ENCODE peak calls at places on chromosomes 13 and 19, in ten cellular contexts. One of them, this sample, is unnamed.

GRCh38 chr19:40687525-40688016 is 2.9 kb downstream of the NUMBL start:
- DNase-seq in brain microvascular endothelial cell: peak
- DNase-seq in type B pancreatic cell: no peak
- DNase-seq in fibroblast of pulmonary artery: peak
- DNase-seq in fibroblast of the aortic adventitia: peak
- DNase-seq in psoas muscle: peak
- DNase-seq in HFF-Myc: peak
- DNase-seq in tibial nerve: peak
- DNase-seq in HFFc6: peak
- DNase-seq in kidney: peak
- DNase-seq in this sample: peak

GRCh38 chr19:21328402-21328801 is 808 bp downstream of the ZNF708 start:
- DNase-seq in brain microvascular endothelial cell: no peak
- DNase-seq in type B pancreatic cell: no peak
- DNase-seq in fibroblast of pulmonary artery: peak
- DNase-seq in fibroblast of the aortic adventitia: peak
- DNase-seq in psoas muscle: no peak
- DNase-seq in HFF-Myc: no peak
- DNase-seq in tibial nerve: no peak
- DNase-seq in HFFc6: no peak
- DNase-seq in kidney: no peak
- DNase-seq in this sample: no peak

GRCh38 chr13:95643471-95643813 is 1.1 kb downstream of the DZIP1 start:
- DNase-seq in brain microvascular endothelial cell: peak
- DNase-seq in type B pancreatic cell: no peak
- DNase-seq in fibroblast of pulmonary artery: peak
- DNase-seq in fibroblast of the aortic adventitia: peak
- DNase-seq in psoas muscle: no peak
- DNase-seq in HFF-Myc: no peak
- DNase-seq in tibial nerve: no peak
- DNase-seq in HFFc6: peak
- DNase-seq in kidney: no peak
- DNase-seq in this sample: no peak

GRCh38 chr13:37023871-37024270 is 23.3 kb downstream of the EXOSC8 start:
- DNase-seq in brain microvascular endothelial cell: peak
- DNase-seq in type B pancreatic cell: no peak
- DNase-seq in fibroblast of pulmonary artery: no peak
- DNase-seq in fibroblast of the aortic adventitia: peak
- DNase-seq in psoas muscle: no peak
- DNase-seq in HFF-Myc: no peak
- DNase-seq in tibial nerve: no peak
- DNase-seq in HFFc6: peak
- DNase-seq in kidney: no peak
- DNase-seq in this sample: no peak

GRCh38 chr13:76012091-76012721 is 376.1 kb downstream of the LMO7 start:
- DNase-seq in brain microvascular endothelial cell: peak
- DNase-seq in type B pancreatic cell: no peak
- DNase-seq in fibroblast of pulmonary artery: peak
- DNase-seq in fibroblast of the aortic adventitia: peak
- DNase-seq in psoas muscle: no peak
- DNase-seq in HFF-Myc: no peak
- DNase-seq in tibial nerve: no peak
- DNase-seq in HFFc6: peak
- DNase-seq in kidney: no peak
- DNase-seq in this sample: no peak

GRCh38 chr13:58452123-58452623 is 820.6 kb downstream of the PCDH17 start:
- DNase-seq in brain microvascular endothelial cell: no peak
- DNase-seq in type B pancreatic cell: no peak
- DNase-seq in fibroblast of pulmonary artery: peak
- DNase-seq in fibroblast of the aortic adventitia: no peak
- DNase-seq in psoas muscle: no peak
- DNase-seq in HFF-Myc: no peak
- DNase-seq in tibial nerve: no peak
- DNase-seq in HFFc6: no peak
- DNase-seq in kidney: no peak
- DNase-seq in this sample: no peak

GRCh38 chr13:40389081-40389641 is 277.3 kb downstream of the FOXO1 start:
- DNase-seq in brain microvascular endothelial cell: no peak
- DNase-seq in type B pancreatic cell: no peak
- DNase-seq in fibroblast of pulmonary artery: no peak
- DNase-seq in fibroblast of the aortic adventitia: no peak
- DNase-seq in psoas muscle: no peak
- DNase-seq in HFF-Myc: no peak
- DNase-seq in tibial nerve: no peak
- DNase-seq in HFFc6: no peak
- DNase-seq in kidney: no peak
- DNase-seq in this sample: no peak

GRCh38 chr19:41175825-41176734 is 16.9 kb upstream of the CYP2S1 start:
- DNase-seq in brain microvascular endothelial cell: peak
- DNase-seq in type B pancreatic cell: no peak
- DNase-seq in fibroblast of pulmonary artery: peak
- DNase-seq in fibroblast of the aortic adventitia: peak
- DNase-seq in psoas muscle: no peak
- DNase-seq in HFF-Myc: peak
- DNase-seq in tibial nerve: peak
- DNase-seq in HFFc6: peak
- DNase-seq in kidney: peak
- DNase-seq in this sample: peak

GRCh38 chr13:30026093-30026492 is 175.7 kb upstream of the UBL3 start:
- DNase-seq in brain microvascular endothelial cell: peak
- DNase-seq in type B pancreatic cell: no peak
- DNase-seq in fibroblast of pulmonary artery: peak
- DNase-seq in fibroblast of the aortic adventitia: peak
- DNase-seq in psoas muscle: no peak
- DNase-seq in HFF-Myc: peak
- DNase-seq in tibial nerve: no peak
- DNase-seq in HFFc6: peak
- DNase-seq in kidney: no peak
- DNase-seq in this sample: no peak

GRCh38 chr19:53552001-53552721 is 14.2 kb downstream of the ZNF331 start:
- DNase-seq in brain microvascular endothelial cell: no peak
- DNase-seq in type B pancreatic cell: no peak
- DNase-seq in fibroblast of pulmonary artery: no peak
- DNase-seq in fibroblast of the aortic adventitia: no peak
- DNase-seq in psoas muscle: no peak
- DNase-seq in HFF-Myc: no peak
- DNase-seq in tibial nerve: no peak
- DNase-seq in HFFc6: no peak
- DNase-seq in kidney: no peak
- DNase-seq in this sample: no peak

GRCh38 chr13:27053902-27054595 is 117.6 kb downstream of the USP12 start:
- DNase-seq in brain microvascular endothelial cell: peak
- DNase-seq in type B pancreatic cell: no peak
- DNase-seq in fibroblast of pulmonary artery: peak
- DNase-seq in fibroblast of the aortic adventitia: peak
- DNase-seq in psoas muscle: no peak
- DNase-seq in HFF-Myc: peak
- DNase-seq in tibial nerve: no peak
- DNase-seq in HFFc6: peak
- DNase-seq in kidney: no peak
- DNase-seq in this sample: no peak

GRCh38 chr13:42592915-42593718 is 19.2 kb downstream of the TNFSF11 start:
- DNase-seq in brain microvascular endothelial cell: no peak
- DNase-seq in type B pancreatic cell: no peak
- DNase-seq in fibroblast of pulmonary artery: no peak
- DNase-seq in fibroblast of the aortic adventitia: no peak
- DNase-seq in psoas muscle: no peak
- DNase-seq in HFF-Myc: no peak
- DNase-seq in tibial nerve: no peak
- DNase-seq in HFFc6: no peak
- DNase-seq in kidney: no peak
- DNase-seq in this sample: no peak

GRCh38 chr13:40776681-40777165 is 5.7 kb upstream of the MRPS31 start:
- DNase-seq in brain microvascular endothelial cell: peak
- DNase-seq in type B pancreatic cell: no peak
- DNase-seq in fibroblast of pulmonary artery: peak
- DNase-seq in fibroblast of the aortic adventitia: no peak
- DNase-seq in psoas muscle: no peak
- DNase-seq in HFF-Myc: no peak
- DNase-seq in tibial nerve: no peak
- DNase-seq in HFFc6: peak
- DNase-seq in kidney: no peak
- DNase-seq in this sample: peak

GRCh38 chr13:24038846-24039330 is 121.6 kb upstream of the SPATA13 start:
- DNase-seq in brain microvascular endothelial cell: no peak
- DNase-seq in type B pancreatic cell: no peak
- DNase-seq in fibroblast of pulmonary artery: no peak
- DNase-seq in fibroblast of the aortic adventitia: peak
- DNase-seq in psoas muscle: no peak
- DNase-seq in HFF-Myc: peak
- DNase-seq in tibial nerve: no peak
- DNase-seq in HFFc6: peak
- DNase-seq in kidney: no peak
- DNase-seq in this sample: no peak

GRCh38 chr19:55939206-55939605 is 7.1 kb upstream of the NLRP13 start:
- DNase-seq in brain microvascular endothelial cell: no peak
- DNase-seq in type B pancreatic cell: peak
- DNase-seq in fibroblast of pulmonary artery: no peak
- DNase-seq in fibroblast of the aortic adventitia: no peak
- DNase-seq in psoas muscle: no peak
- DNase-seq in HFF-Myc: no peak
- DNase-seq in tibial nerve: no peak
- DNase-seq in HFFc6: no peak
- DNase-seq in kidney: no peak
- DNase-seq in this sample: no peak

GRCh38 chr13:108342369-108343289 is 73.1 kb downstream of the TNFSF13B start:
- DNase-seq in brain microvascular endothelial cell: peak
- DNase-seq in type B pancreatic cell: no peak
- DNase-seq in fibroblast of pulmonary artery: peak
- DNase-seq in fibroblast of the aortic adventitia: peak
- DNase-seq in psoas muscle: no peak
- DNase-seq in HFF-Myc: no peak
- DNase-seq in tibial nerve: no peak
- DNase-seq in HFFc6: peak
- DNase-seq in kidney: no peak
- DNase-seq in this sample: no peak
- TF ChIP-seq CTCF in brain microvascular endothelial cell: peak
- TF ChIP-seq CTCF in type B pancreatic cell: peak
- TF ChIP-seq CTCF in fibroblast of pulmonary artery: peak
- TF ChIP-seq CTCF in fibroblast of the aortic adventitia: peak
- TF ChIP-seq CTCF in psoas muscle: peak
- TF ChIP-seq CTCF in HFF-Myc: peak
- TF ChIP-seq CTCF in tibial nerve: peak
- TF ChIP-seq CTCF in HFFc6: peak
- TF ChIP-seq CTCF in kidney: peak
- TF ChIP-seq CTCF in this sample: peak

DNA sequence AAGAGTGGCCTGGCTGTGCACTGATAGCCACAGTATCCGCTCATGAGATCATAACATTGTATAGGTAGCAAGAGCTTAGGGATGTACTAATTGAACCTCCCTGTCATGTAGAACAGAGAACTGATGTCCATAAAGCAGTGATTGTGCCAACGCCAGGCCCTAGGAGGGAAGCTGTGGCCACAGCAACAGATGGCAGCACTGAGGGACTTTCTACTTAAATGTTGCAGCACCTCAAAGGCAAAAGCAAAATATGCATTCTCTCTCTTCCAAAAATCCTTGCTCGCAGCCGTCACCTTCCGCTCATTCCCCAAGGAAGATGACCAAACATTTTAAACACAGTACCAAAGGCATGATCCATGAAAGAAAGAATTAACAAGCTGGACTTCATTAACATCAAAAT is 32.3 kb downstream of the COL4A1 start:
- DNase-seq in brain microvascular endothelial cell: no peak
- DNase-seq in type B pancreatic cell: no peak
- DNase-seq in fibroblast of pulmonary artery: no peak
- DNase-seq in fibroblast of the aortic adventitia: peak
- DNase-seq in psoas muscle: no peak
- DNase-seq in HFF-Myc: no peak
- DNase-seq in tibial nerve: no peak
- DNase-seq in HFFc6: no peak
- DNase-seq in kidney: no peak
- DNase-seq in this sample: no peak
- TF ChIP-seq CTCF in brain microvascular endothelial cell: peak
- TF ChIP-seq CTCF in type B pancreatic cell: peak
- TF ChIP-seq CTCF in fibroblast of pulmonary artery: peak
- TF ChIP-seq CTCF in fibroblast of the aortic adventitia: peak
- TF ChIP-seq CTCF in psoas muscle: no peak
- TF ChIP-seq CTCF in HFF-Myc: peak
- TF ChIP-seq CTCF in tibial nerve: no peak
- TF ChIP-seq CTCF in HFFc6: peak
- TF ChIP-seq CTCF in kidney: peak
- TF ChIP-seq CTCF in this sample: no peak

DNA sequence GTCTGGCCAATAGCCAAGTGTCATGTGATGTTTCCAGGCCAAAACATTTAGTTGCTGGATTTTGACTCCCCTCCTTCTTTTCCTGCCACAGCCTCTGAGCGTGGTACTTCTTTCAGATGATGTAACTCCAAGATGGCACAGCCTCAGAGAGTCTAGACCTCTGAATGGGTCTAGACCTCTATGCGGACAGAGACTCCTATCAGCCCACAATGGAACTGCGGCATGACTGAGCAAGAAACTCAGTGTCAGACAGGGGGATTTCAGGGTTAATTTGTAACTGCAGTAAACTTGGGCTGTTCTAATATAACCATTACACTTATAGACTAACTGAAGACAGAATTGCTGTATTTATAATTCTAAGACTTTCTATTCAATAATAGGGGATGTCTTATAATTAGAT is 42.6 kb upstream of the ZDHHC20 start:
- DNase-seq in brain microvascular endothelial cell: no peak
- DNase-seq in type B pancreatic cell: no peak
- DNase-seq in fibroblast of pulmonary artery: no peak
- DNase-seq in fibroblast of the aortic adventitia: no peak
- DNase-seq in psoas muscle: no peak
- DNase-seq in HFF-Myc: no peak
- DNase-seq in tibial nerve: no peak
- DNase-seq in HFFc6: no peak
- DNase-seq in kidney: no peak
- DNase-seq in this sample: no peak
- TF ChIP-seq CTCF in brain microvascular endothelial cell: peak
- TF ChIP-seq CTCF in type B pancreatic cell: no peak
- TF ChIP-seq CTCF in fibroblast of pulmonary artery: no peak
- TF ChIP-seq CTCF in fibroblast of the aortic adventitia: peak
- TF ChIP-seq CTCF in psoas muscle: no peak
- TF ChIP-seq CTCF in HFF-Myc: no peak
- TF ChIP-seq CTCF in tibial nerve: no peak
- TF ChIP-seq CTCF in HFFc6: no peak
- TF ChIP-seq CTCF in kidney: no peak
- TF ChIP-seq CTCF in this sample: no peak

DNA sequence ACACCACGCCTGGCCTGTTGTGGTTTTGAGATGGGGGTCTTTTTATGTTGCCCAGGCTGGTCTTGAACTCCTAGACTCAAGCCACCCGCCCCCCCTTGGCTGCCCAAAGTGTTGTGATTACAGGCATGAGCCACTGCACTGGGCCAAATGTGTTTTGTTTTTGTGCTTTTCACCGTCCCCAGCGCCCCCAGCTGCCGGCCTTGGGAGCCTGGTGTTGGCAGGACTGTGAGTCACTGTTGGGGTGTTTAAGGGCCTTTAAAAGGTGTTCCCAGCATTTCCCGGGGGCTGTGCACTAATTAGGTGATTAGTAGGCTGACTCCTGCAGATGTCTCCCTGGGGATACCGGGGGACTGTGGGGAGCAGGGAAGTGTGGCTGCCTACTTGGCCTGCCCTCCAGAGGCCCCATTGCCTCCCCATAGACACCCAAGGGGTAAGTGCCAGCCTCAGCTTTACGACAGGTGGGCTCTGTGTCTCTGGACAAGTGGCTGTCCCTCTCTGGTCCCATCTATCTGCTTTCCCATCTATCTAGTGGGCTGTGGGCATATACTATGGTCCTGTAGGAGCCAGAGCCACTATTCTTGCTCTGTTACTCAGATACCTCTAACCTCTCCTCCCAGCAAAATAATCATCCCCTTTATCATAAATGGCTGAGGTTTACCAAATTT is 11.8 kb upstream of the TLE5 start:
- DNase-seq in brain microvascular endothelial cell: no peak
- DNase-seq in type B pancreatic cell: no peak
- DNase-seq in fibroblast of pulmonary artery: peak
- DNase-seq in fibroblast of the aortic adventitia: no peak
- DNase-seq in psoas muscle: no peak
- DNase-seq in HFF-Myc: no peak
- DNase-seq in tibial nerve: no peak
- DNase-seq in HFFc6: no peak
- DNase-seq in kidney: peak
- DNase-seq in this sample: no peak
- TF ChIP-seq CTCF in brain microvascular endothelial cell: peak
- TF ChIP-seq CTCF in type B pancreatic cell: no peak
- TF ChIP-seq CTCF in fibroblast of pulmonary artery: peak
- TF ChIP-seq CTCF in fibroblast of the aortic adventitia: peak
- TF ChIP-seq CTCF in psoas muscle: no peak
- TF ChIP-seq CTCF in HFF-Myc: peak
- TF ChIP-seq CTCF in tibial nerve: no peak
- TF ChIP-seq CTCF in HFFc6: no peak
- TF ChIP-seq CTCF in kidney: no peak
- TF ChIP-seq CTCF in this sample: no peak

This sample was measured in CD14-positive monocyte.